ENCODE peak calls at places on chromosomes 6 and 20, in nine cellular contexts. L, X, H, G, U, O, K, N and Z are unnamed samples.

GRCh38 chr6:75503291-75503690 is 9.7 kb upstream of the FILIP1 start:
- DNase-seq in X (no peak), U (no peak), H (no peak), N (no peak), O (no peak), G (no peak), L (no peak), K (no peak), Z (no peak)

GRCh38 chr20:50510706-50511401 is 671 bp downstream of the PTPN1 start:
- DNase-seq in U (no peak), H (peak; percentile 50), N (peak; percentile 38), K (peak; percentile 33), G (no peak), X (no peak), O (no peak), L (no peak), Z (no peak)

GRCh38 chr6:72551470-72551869 is 70.4 kb upstream of the KCNQ5 start:
- DNase-seq in K (no peak), G (no peak), N (no peak), L (no peak), O (no peak), X (no peak), U (no peak), H (no peak), Z (no peak)

GRCh38 chr6:12567682-12568081 is 148.9 kb upstream of the PHACTR1 start:
- DNase-seq in U (no peak), G (no peak), X (no peak), L (no peak), N (no peak), H (no peak), K (no peak), O (no peak), Z (no peak)

GRCh38 chr6:3090013-3090412 is 21.7 kb downstream of the RIPK1 start:
- DNase-seq in L (no peak), H (peak; percentile 13), N (no peak), G (no peak), K (no peak), X (no peak), O (no peak), U (no peak), Z (no peak)

GRCh38 chr6:157989541-157990289 is 8.1 kb downstream of the SYNJ2 start:
- DNase-seq in H (no peak), K (no peak), O (no peak), G (peak; percentile 89), U (peak; percentile 71), L (no peak), N (peak; percentile 79), X (no peak), Z (no peak)

GRCh38 chr6:144415014-144415413 is 129.9 kb downstream of the UTRN start:
- DNase-seq in L (no peak), K (no peak), G (no peak), H (no peak), U (no peak), N (no peak), X (no peak), O (no peak), Z (no peak)

GRCh38 chr20:62622877-62623487 is 19.3 kb upstream of the SLCO4A1 start:
- DNase-seq in X (no peak), G (no peak), U (no peak), N (no peak), K (no peak), H (no peak), O (no peak), L (no peak), Z (no peak)

GRCh38 chr6:10205892-10206291 is 209.0 kb downstream of the TFAP2A start:
- DNase-seq in N (no peak), G (no peak), X (no peak), H (no peak), O (no peak), L (no peak), U (no peak), K (no peak), Z (no peak)

GRCh38 chr6:24887520-24887919 is 48.2 kb downstream of the RIPOR2 start:
- DNase-seq in G (no peak), O (no peak), U (no peak), N (no peak), K (no peak), H (no peak), L (no peak), X (no peak), Z (no peak)

GRCh38 chr6:21869085-21869771 is 275.7 kb downstream of the SOX4 start:
- DNase-seq in K (no peak), G (no peak), O (no peak), U (no peak), H (no peak), N (no peak), L (no peak), X (no peak), Z (no peak)

GRCh38 chr6:116127771-116128493 is 2.0 kb upstream of the COL10A1 start:
- DNase-seq in N (no peak), L (no peak), O (no peak), X (no peak), G (no peak), H (no peak), K (no peak), U (no peak), Z (no peak)

GRCh38 chr6:131652472-131652871 is 15.4 kb downstream of the ENPP3 start:
- DNase-seq in N (peak; percentile 33), L (no peak), H (no peak), X (no peak), O (no peak), K (no peak), U (no peak), G (no peak), Z (no peak)

GRCh38 chr6:84798257-84798656 is 33.9 kb upstream of the TBX18 start:
- DNase-seq in O (no peak), K (no peak), G (no peak), H (no peak), L (no peak), N (no peak), X (no peak), U (no peak), Z (no peak)

GRCh38 chr6:5135783-5136376 is 50.7 kb downstream of the PPP1R3G start:
- DNase-seq in X (no peak), G (no peak), L (no peak), K (peak; percentile 58), H (no peak), O (no peak), N (peak; percentile 4), U (no peak), Z (no peak)

GRCh38 chr6:14366880-14367279 is 249.3 kb downstream of the CD83 start:
- DNase-seq in G (no peak), K (no peak), O (no peak), H (no peak), X (no peak), U (no peak), L (no peak), N (no peak), Z (no peak)

GRCh38 chr20:3239026-3239866 is at the start of gene SLC4A11:
- DNase-seq in N (peak; percentile 70), H (peak; percentile 63), U (no peak), K (peak; percentile 53), X (no peak), O (no peak), L (no peak), G (peak; percentile 86), Z (no peak)

GRCh38 chr20:62202676-62203377 is 17.3 kb downstream of the HRH3 start:
- DNase-seq in K (no peak), N (no peak), O (no peak), G (peak; percentile 63), U (no peak), X (no peak), H (peak; percentile 69), L (no peak), Z (no peak)

GRCh38 chr6:37480118-37480736 is 19.5 kb downstream of the CCDC167 start:
- DNase-seq in L (no peak), K (no peak), H (no peak), O (no peak), U (no peak), X (no peak), N (no peak), G (no peak), Z (no peak)

GRCh38 chr6:3244003-3244831 is 14.5 kb upstream of the PSMG4 start:
- DNase-seq in O (no peak), X (no peak), U (no peak), K (no peak), G (no peak), H (no peak), N (no peak), L (no peak), Z (no peak)

GRCh38 chr20:45359406-45360148 is 3.4 kb upstream of the SYS1 start:
- DNase-seq in K (no peak), U (no peak), H (no peak), O (no peak), X (no peak), N (peak; percentile 87), G (no peak), L (no peak), Z (no peak)

GRCh38 chr20:53581444-53582311 is 12.0 kb downstream of the ZNF217 start:
- DNase-seq in N (no peak), G (peak; percentile 81), H (no peak), L (no peak), U (no peak), X (no peak), K (no peak), O (no peak), Z (no peak)

GRCh38 chr6:168147205-168147738 is 68.3 kb upstream of the FRMD1 start:
- DNase-seq in O (no peak), N (no peak), K (no peak), H (peak; percentile 44), L (no peak), U (no peak), G (no peak), X (no peak), Z (no peak)

GRCh38 chr6:111534366-111534765 is 51.3 kb upstream of the REV3L start:
- DNase-seq in G (no peak), H (no peak), U (peak; percentile 60), X (peak; percentile 12), N (peak; percentile 49), L (no peak), O (no peak), K (no peak), Z (no peak)

GRCh38 chr6:3882865-3883264 is 33.7 kb downstream of the FAM50B start:
- DNase-seq in U (no peak), O (no peak), N (no peak), X (no peak), L (no peak), G (no peak), H (no peak), K (no peak), Z (no peak)

GRCh38 chr20:63130654-63131577 is 85.0 kb downstream of the YTHDF1 start:
- DNase-seq in O (no peak), N (no peak), U (no peak), K (no peak), H (no peak), L (no peak), G (peak; percentile 62), X (no peak), Z (no peak)

GRCh38 chr6:49342410-49342809 is 120.6 kb downstream of the MMUT start:
- DNase-seq in O (no peak), G (no peak), K (no peak), N (no peak), H (no peak), X (no peak), L (no peak), U (no peak), Z (no peak)

GRCh38 chr20:38633577-38634093 is 32.0 kb downstream of the ARHGAP40 start:
- DNase-seq in K (peak; percentile 82), X (no peak), N (peak; percentile 84), L (peak; percentile 24), O (peak; percentile 12), U (peak; percentile 4), H (peak; percentile 78), G (no peak), Z (peak; percentile 2)

GRCh38 chr6:113464959-113465358 is 392.2 kb upstream of the MARCKS start:
- DNase-seq in O (no peak), X (no peak), H (no peak), L (no peak), U (no peak), G (no peak), N (peak; percentile 9), K (no peak), Z (no peak)

GRCh38 chr6:753486-753885 is 60.5 kb upstream of the EXOC2 start:
- DNase-seq in N (no peak), G (no peak), U (no peak), H (no peak), K (no peak), X (no peak), L (no peak), O (no peak), Z (no peak)

GRCh38 chr6:160398674-160399271 is 50.6 kb downstream of the SLC22A3 start:
- DNase-seq in N (no peak), O (no peak), U (no peak), X (no peak), G (no peak), L (no peak), H (no peak), K (no peak), Z (no peak)